ENCODE peak calls at places on chromosomes 7 and 10, in seven cellular contexts. One of them, this sample, is unnamed.
A peak's percentile ranks its signal among the peaks of the same experiment; 100 is the strongest.

GRCh38 chr7:81725003-81725402 is 44.8 kb downstream of the HGF start:
- DNase-seq in fibroblast of lung: peak; percentile 29
- DNase-seq in effector memory CD4-positive, alpha-beta T cell: no peak
- DNase-seq in right atrium auricular region: no peak
- DNase-seq in tibial artery: no peak
- DNase-seq in WERI-Rb-1: no peak
- DNase-seq in SJSA1: no peak
- DNase-seq in this sample: no peak

GRCh38 chr10:103917326-103918052 is 495 bp downstream of the STN1 start:
- DNase-seq in fibroblast of lung: peak; percentile 51
- DNase-seq in effector memory CD4-positive, alpha-beta T cell: no peak
- DNase-seq in right atrium auricular region: peak; percentile 67
- DNase-seq in tibial artery: peak; percentile 48
- DNase-seq in WERI-Rb-1: peak; percentile 27
- DNase-seq in SJSA1: no peak
- DNase-seq in this sample: no peak

GRCh38 chr10:30704016-30704600 is 74.6 kb upstream of the LYZL2 start:
- DNase-seq in fibroblast of lung: no peak
- DNase-seq in effector memory CD4-positive, alpha-beta T cell: no peak
- DNase-seq in right atrium auricular region: no peak
- DNase-seq in tibial artery: no peak
- DNase-seq in WERI-Rb-1: no peak
- DNase-seq in SJSA1: no peak
- DNase-seq in this sample: no peak

GRCh38 chr7:147999962-148000361 is 590.6 kb upstream of the C7orf33 start:
- DNase-seq in fibroblast of lung: no peak
- DNase-seq in effector memory CD4-positive, alpha-beta T cell: no peak
- DNase-seq in right atrium auricular region: no peak
- DNase-seq in tibial artery: no peak
- DNase-seq in WERI-Rb-1: no peak
- DNase-seq in SJSA1: no peak
- DNase-seq in this sample: peak; percentile 76

GRCh38 chr10:103193820-103194529 is 903 bp upstream of the NT5C2 start:
- DNase-seq in fibroblast of lung: peak; percentile 89
- DNase-seq in effector memory CD4-positive, alpha-beta T cell: no peak
- DNase-seq in right atrium auricular region: no peak
- DNase-seq in tibial artery: no peak
- DNase-seq in WERI-Rb-1: no peak
- DNase-seq in SJSA1: no peak
- DNase-seq in this sample: peak; percentile 67

GRCh38 chr7:106905734-106906133 is 40.7 kb downstream of the PIK3CG start:
- DNase-seq in fibroblast of lung: no peak
- DNase-seq in effector memory CD4-positive, alpha-beta T cell: no peak
- DNase-seq in right atrium auricular region: no peak
- DNase-seq in tibial artery: no peak
- DNase-seq in WERI-Rb-1: no peak
- DNase-seq in SJSA1: no peak
- DNase-seq in this sample: no peak

GRCh38 chr7:24821045-24821853 is 64.0 kb upstream of the GSDME start:
- DNase-seq in fibroblast of lung: peak; percentile 99
- DNase-seq in effector memory CD4-positive, alpha-beta T cell: peak; percentile 74
- DNase-seq in right atrium auricular region: peak; percentile 76
- DNase-seq in tibial artery: peak; percentile 58
- DNase-seq in WERI-Rb-1: no peak
- DNase-seq in SJSA1: peak; percentile 95
- DNase-seq in this sample: no peak

GRCh38 chr7:148478551-148478950 is 112.0 kb upstream of the C7orf33 start:
- DNase-seq in fibroblast of lung: no peak
- DNase-seq in effector memory CD4-positive, alpha-beta T cell: no peak
- DNase-seq in right atrium auricular region: no peak
- DNase-seq in tibial artery: no peak
- DNase-seq in WERI-Rb-1: no peak
- DNase-seq in SJSA1: no peak
- DNase-seq in this sample: no peak

GRCh38 chr7:41107330-41107937 is 595.5 kb downstream of the INHBA start:
- DNase-seq in fibroblast of lung: peak; percentile 82
- DNase-seq in effector memory CD4-positive, alpha-beta T cell: no peak
- DNase-seq in right atrium auricular region: no peak
- DNase-seq in tibial artery: no peak
- DNase-seq in WERI-Rb-1: no peak
- DNase-seq in SJSA1: no peak
- DNase-seq in this sample: no peak

GRCh38 chr10:29634764-29635625 is at the start of gene SVIL:
- DNase-seq in fibroblast of lung: peak; percentile 81
- DNase-seq in effector memory CD4-positive, alpha-beta T cell: no peak
- DNase-seq in right atrium auricular region: peak; percentile 91
- DNase-seq in tibial artery: peak; percentile 85
- DNase-seq in WERI-Rb-1: no peak
- DNase-seq in SJSA1: peak; percentile 65
- DNase-seq in this sample: peak; percentile 74

GRCh38 chr10:35778344-35778743 is 136.2 kb upstream of the FZD8 start:
- DNase-seq in fibroblast of lung: no peak
- DNase-seq in effector memory CD4-positive, alpha-beta T cell: no peak
- DNase-seq in right atrium auricular region: no peak
- DNase-seq in tibial artery: no peak
- DNase-seq in WERI-Rb-1: no peak
- DNase-seq in SJSA1: no peak
- DNase-seq in this sample: no peak

GRCh38 chr7:13032524-13032923 is 345.1 kb downstream of the ARL4A start:
- DNase-seq in fibroblast of lung: no peak
- DNase-seq in effector memory CD4-positive, alpha-beta T cell: no peak
- DNase-seq in right atrium auricular region: no peak
- DNase-seq in tibial artery: no peak
- DNase-seq in WERI-Rb-1: no peak
- DNase-seq in SJSA1: no peak
- DNase-seq in this sample: peak; percentile 80

GRCh38 chr7:42244828-42245227 is 7.8 kb upstream of the GLI3 start:
- DNase-seq in fibroblast of lung: peak; percentile 74
- DNase-seq in effector memory CD4-positive, alpha-beta T cell: no peak
- DNase-seq in right atrium auricular region: no peak
- DNase-seq in tibial artery: no peak
- DNase-seq in WERI-Rb-1: no peak
- DNase-seq in SJSA1: peak; percentile 40
- DNase-seq in this sample: no peak

GRCh38 chr7:27771111-27771510 is 31.1 kb downstream of the TAX1BP1 start:
- DNase-seq in fibroblast of lung: peak; percentile 22
- DNase-seq in effector memory CD4-positive, alpha-beta T cell: no peak
- DNase-seq in right atrium auricular region: no peak
- DNase-seq in tibial artery: no peak
- DNase-seq in WERI-Rb-1: no peak
- DNase-seq in SJSA1: no peak
- DNase-seq in this sample: no peak

GRCh38 chr10:17365402-17365801 is 89.0 kb downstream of the ST8SIA6 start:
- DNase-seq in fibroblast of lung: no peak
- DNase-seq in effector memory CD4-positive, alpha-beta T cell: no peak
- DNase-seq in right atrium auricular region: no peak
- DNase-seq in tibial artery: no peak
- DNase-seq in WERI-Rb-1: no peak
- DNase-seq in SJSA1: no peak
- DNase-seq in this sample: no peak

GRCh38 chr7:2065516-2065915 is 167.2 kb downstream of the MAD1L1 start:
- DNase-seq in fibroblast of lung: no peak
- DNase-seq in effector memory CD4-positive, alpha-beta T cell: no peak
- DNase-seq in right atrium auricular region: no peak
- DNase-seq in tibial artery: no peak
- DNase-seq in WERI-Rb-1: no peak
- DNase-seq in SJSA1: no peak
- DNase-seq in this sample: no peak

GRCh38 chr7:93331706-93332105 is 99.5 kb downstream of the VPS50 start:
- DNase-seq in fibroblast of lung: no peak
- DNase-seq in effector memory CD4-positive, alpha-beta T cell: no peak
- DNase-seq in right atrium auricular region: no peak
- DNase-seq in tibial artery: no peak
- DNase-seq in WERI-Rb-1: no peak
- DNase-seq in SJSA1: no peak
- DNase-seq in this sample: no peak

GRCh38 chr7:34064511-34065158 is 159.3 kb downstream of the BMPER start:
- DNase-seq in fibroblast of lung: peak; percentile 68
- DNase-seq in effector memory CD4-positive, alpha-beta T cell: no peak
- DNase-seq in right atrium auricular region: no peak
- DNase-seq in tibial artery: no peak
- DNase-seq in WERI-Rb-1: no peak
- DNase-seq in SJSA1: peak; percentile 49
- DNase-seq in this sample: no peak

DNA sequence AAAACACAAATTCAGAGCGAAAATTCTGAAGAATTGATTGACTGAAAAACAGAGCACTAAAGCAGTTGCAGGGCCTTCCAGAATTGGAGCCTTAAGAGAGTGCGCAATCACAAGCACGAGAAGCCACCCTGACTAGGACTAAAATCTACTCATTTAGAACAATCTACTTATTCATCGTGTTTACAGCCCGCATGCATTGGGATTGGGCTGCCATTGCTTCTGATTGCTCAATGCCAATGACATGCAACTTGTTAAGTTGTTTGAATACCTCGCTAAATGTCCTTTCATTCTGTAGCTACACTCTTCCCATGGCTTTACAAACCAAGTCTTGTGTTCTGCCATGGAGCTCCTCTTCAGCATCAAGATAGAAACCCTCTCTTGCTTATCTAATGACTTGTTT is 425.9 kb upstream of the POM121L12 start:
- DNase-seq in fibroblast of lung: no peak
- DNase-seq in effector memory CD4-positive, alpha-beta T cell: no peak
- DNase-seq in right atrium auricular region: no peak
- DNase-seq in tibial artery: no peak
- DNase-seq in WERI-Rb-1: no peak
- DNase-seq in SJSA1: no peak
- DNase-seq in this sample: no peak
- H3K27ac ChIP-seq in fibroblast of lung: no peak overlapping the region
- H3K27ac ChIP-seq in effector memory CD4-positive, alpha-beta T cell: no peak overlapping the region
- H3K27ac ChIP-seq in right atrium auricular region: no peak overlapping the region
- H3K27ac ChIP-seq in tibial artery: no peak overlapping the region
- H3K27ac ChIP-seq in WERI-Rb-1: no peak overlapping the region
- H3K27ac ChIP-seq in SJSA1: no peak overlapping the region
- H3K27ac ChIP-seq in this sample: no peak overlapping the region

GRCh38 chr7:31214751-31215150 is 125.8 kb downstream of the NEUROD6 start:
- DNase-seq in fibroblast of lung: no peak
- DNase-seq in effector memory CD4-positive, alpha-beta T cell: no peak
- DNase-seq in right atrium auricular region: no peak
- DNase-seq in tibial artery: no peak
- DNase-seq in WERI-Rb-1: no peak
- DNase-seq in SJSA1: no peak
- DNase-seq in this sample: no peak

DNA sequence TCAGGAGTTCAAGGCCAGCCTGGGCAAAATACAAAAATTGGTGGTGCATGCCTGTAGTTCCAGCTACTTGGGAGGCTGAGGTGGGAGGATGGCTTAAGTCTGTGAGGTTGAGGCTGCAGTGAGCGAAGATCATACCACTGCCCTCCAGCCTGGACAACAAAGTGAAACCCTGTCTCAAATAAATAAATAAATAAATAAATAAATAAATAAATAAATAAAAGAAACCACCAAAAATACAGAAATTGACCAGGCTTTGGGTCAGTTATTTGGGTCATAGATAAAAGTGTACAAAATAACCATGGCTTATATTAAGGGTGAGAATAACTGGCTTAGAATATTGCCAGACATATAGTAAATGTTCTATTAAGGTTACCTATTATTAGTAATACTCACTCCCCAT is 129.2 kb downstream of the NEUROD6 start:
- DNase-seq in fibroblast of lung: no peak
- DNase-seq in effector memory CD4-positive, alpha-beta T cell: no peak
- DNase-seq in right atrium auricular region: no peak
- DNase-seq in tibial artery: no peak
- DNase-seq in WERI-Rb-1: no peak
- DNase-seq in SJSA1: no peak
- DNase-seq in this sample: no peak
- H3K9me3 ChIP-seq in fibroblast of lung: no peaks in the 10 kb centered on the region
- H3K9me3 ChIP-seq in effector memory CD4-positive, alpha-beta T cell: no peaks in the 10 kb centered on the region
- H3K9me3 ChIP-seq in right atrium auricular region: no peaks in the 10 kb centered on the region
- H3K9me3 ChIP-seq in tibial artery: no peaks in the 10 kb centered on the region
- H3K9me3 ChIP-seq in WERI-Rb-1: no peaks in the 10 kb centered on the region
- H3K9me3 ChIP-seq in SJSA1: no peaks in the 10 kb centered on the region
- H3K9me3 ChIP-seq in this sample: no peaks in the 10 kb centered on the region

GRCh38 chr10:11517150-11517549 is 94.3 kb downstream of the USP6NL start:
- DNase-seq in fibroblast of lung: peak; percentile 9
- DNase-seq in effector memory CD4-positive, alpha-beta T cell: no peak
- DNase-seq in right atrium auricular region: no peak
- DNase-seq in tibial artery: no peak
- DNase-seq in WERI-Rb-1: no peak
- DNase-seq in SJSA1: no peak
- DNase-seq in this sample: no peak

GRCh38 chr10:11520892-11521291 is 90.6 kb downstream of the USP6NL start:
- DNase-seq in fibroblast of lung: no peak
- DNase-seq in effector memory CD4-positive, alpha-beta T cell: no peak
- DNase-seq in right atrium auricular region: no peak
- DNase-seq in tibial artery: no peak
- DNase-seq in WERI-Rb-1: no peak
- DNase-seq in SJSA1: no peak
- DNase-seq in this sample: no peak

GRCh38 chr10:11525503-11525902 is 85.9 kb downstream of the USP6NL start:
- DNase-seq in fibroblast of lung: no peak
- DNase-seq in effector memory CD4-positive, alpha-beta T cell: no peak
- DNase-seq in right atrium auricular region: peak; percentile 81
- DNase-seq in tibial artery: peak; percentile 87
- DNase-seq in WERI-Rb-1: no peak
- DNase-seq in SJSA1: no peak
- DNase-seq in this sample: no peak

GRCh38 chr10:11522821-11523245 is 88.6 kb downstream of the USP6NL start:
- DNase-seq in fibroblast of lung: no peak
- DNase-seq in effector memory CD4-positive, alpha-beta T cell: no peak
- DNase-seq in right atrium auricular region: no peak
- DNase-seq in tibial artery: peak; percentile 51
- DNase-seq in WERI-Rb-1: no peak
- DNase-seq in SJSA1: no peak
- DNase-seq in this sample: no peak

GRCh38 chr10:11521860-11522259 is 89.6 kb downstream of the USP6NL start:
- DNase-seq in fibroblast of lung: peak; percentile 57
- DNase-seq in effector memory CD4-positive, alpha-beta T cell: no peak
- DNase-seq in right atrium auricular region: no peak
- DNase-seq in tibial artery: no peak
- DNase-seq in WERI-Rb-1: no peak
- DNase-seq in SJSA1: no peak
- DNase-seq in this sample: no peak
- H3K27ac ChIP-seq in fibroblast of lung: no peak overlapping the region
- H3K27ac ChIP-seq in effector memory CD4-positive, alpha-beta T cell: no peak overlapping the region
- H3K27ac ChIP-seq in right atrium auricular region: peak overlapping the region; percentile 24
- H3K27ac ChIP-seq in tibial artery: no peak overlapping the region
- H3K27ac ChIP-seq in WERI-Rb-1: no peak overlapping the region
- H3K27ac ChIP-seq in SJSA1: no peak overlapping the region
- H3K27ac ChIP-seq in this sample: no peak overlapping the region

GRCh38 chr7:64608116-64608910 is 45.4 kb upstream of the ZNF680 start:
- DNase-seq in fibroblast of lung: no peak
- DNase-seq in effector memory CD4-positive, alpha-beta T cell: no peak
- DNase-seq in right atrium auricular region: no peak
- DNase-seq in tibial artery: no peak
- DNase-seq in WERI-Rb-1: no peak
- DNase-seq in SJSA1: no peak
- DNase-seq in this sample: no peak

GRCh38 chr7:64611717-64612116 is 48.8 kb upstream of the ZNF680 start:
- DNase-seq in fibroblast of lung: no peak
- DNase-seq in effector memory CD4-positive, alpha-beta T cell: no peak
- DNase-seq in right atrium auricular region: no peak
- DNase-seq in tibial artery: no peak
- DNase-seq in WERI-Rb-1: no peak
- DNase-seq in SJSA1: no peak
- DNase-seq in this sample: no peak

GRCh38 chr7:64613653-64614052 is 50.8 kb upstream of the ZNF680 start:
- DNase-seq in fibroblast of lung: no peak
- DNase-seq in effector memory CD4-positive, alpha-beta T cell: no peak
- DNase-seq in right atrium auricular region: no peak
- DNase-seq in tibial artery: no peak
- DNase-seq in WERI-Rb-1: no peak
- DNase-seq in SJSA1: no peak
- DNase-seq in this sample: no peak

GRCh38 chr7:64612452-64612851 is 49.6 kb upstream of the ZNF680 start:
- DNase-seq in fibroblast of lung: no peak
- DNase-seq in effector memory CD4-positive, alpha-beta T cell: no peak
- DNase-seq in right atrium auricular region: no peak
- DNase-seq in tibial artery: no peak
- DNase-seq in WERI-Rb-1: no peak
- DNase-seq in SJSA1: no peak
- DNase-seq in this sample: no peak

GRCh38 chr7:64610997-64611396 is 48.1 kb upstream of the ZNF680 start:
- DNase-seq in fibroblast of lung: no peak
- DNase-seq in effector memory CD4-positive, alpha-beta T cell: no peak
- DNase-seq in right atrium auricular region: no peak
- DNase-seq in tibial artery: no peak
- DNase-seq in WERI-Rb-1: no peak
- DNase-seq in SJSA1: no peak
- DNase-seq in this sample: no peak
- H3K9me3 ChIP-seq in fibroblast of lung: no peaks in the 10 kb centered on the region
- H3K9me3 ChIP-seq in effector memory CD4-positive, alpha-beta T cell: no peaks in the 10 kb centered on the region
- H3K9me3 ChIP-seq in right atrium auricular region: no peaks in the 10 kb centered on the region
- H3K9me3 ChIP-seq in tibial artery: no peaks in the 10 kb centered on the region
- H3K9me3 ChIP-seq in WERI-Rb-1: no peaks in the 10 kb centered on the region
- H3K9me3 ChIP-seq in SJSA1: peaks cover 17% of the 10 kb centered on the region
- H3K9me3 ChIP-seq in this sample: peaks cover 9% of the 10 kb centered on the region